ENCODE peak calls at places on chromosomes 6 and 20, in five cellular contexts. E, Q, J, O and V are unnamed samples.
A peak's percentile ranks its signal among the peaks of the same experiment; 100 is the strongest.

GRCh38 chr6:80143312-80143960 is 37.0 kb downstream of the BCKDHB start:
- DNase-seq in E (no peak), O (peak; percentile 46), Q (peak; percentile 91), J (peak; percentile 82), V (peak; percentile 88)

GRCh38 chr6:22099923-22100322 is 196.9 kb downstream of the PRL start:
- DNase-seq in O (no peak), J (no peak), Q (no peak), E (no peak), V (peak; percentile 53)

GRCh38 chr20:49560646-49561045 is 7.3 kb downstream of the PTGIS start:
- DNase-seq in E (no peak), Q (no peak), O (no peak), J (no peak), V (no peak)

GRCh38 chr20:41047975-41048305 is 19.3 kb downstream of the TOP1 start:
- DNase-seq in Q (peak; percentile 38), O (no peak), J (peak; percentile 45), E (no peak), V (peak; percentile 51)

GRCh38 chr6:130617658-130618057 is 209.5 kb upstream of the SMLR1 start:
- DNase-seq in O (no peak), Q (no peak), E (no peak), J (no peak), V (no peak)

GRCh38 chr6:163457637-163458561 is 43.4 kb downstream of the QKI start:
- DNase-seq in Q (peak; percentile 30), E (peak; percentile 23), J (no peak), O (peak; percentile 39), V (peak; percentile 94)

GRCh38 chr6:145814035-145814500 is 527 bp downstream of the FBXO30 start:
- DNase-seq in O (peak; percentile 45), J (no peak), E (peak; percentile 54), Q (peak; percentile 17), V (no peak)

GRCh38 chr6:107786709-107787588 is 37.2 kb downstream of the SCML4 start:
- DNase-seq in E (no peak), J (no peak), Q (no peak), O (no peak), V (no peak)

GRCh38 chr6:125888989-125889656 is 67.4 kb upstream of the HINT3 start:
- DNase-seq in E (peak; percentile 64), Q (peak; percentile 69), O (peak; percentile 32), J (peak; percentile 66), V (peak; percentile 56)

GRCh38 chr6:6661684-6662083 is 73.2 kb downstream of the LY86 start:
- DNase-seq in J (peak; percentile 56), Q (peak; percentile 17), O (peak; percentile 69), E (peak; percentile 56), V (peak; percentile 58)

GRCh38 chr20:32975698-32976674 is 28.2 kb downstream of the SUN5 start:
- DNase-seq in O (no peak), Q (no peak), E (peak; percentile 89), J (no peak), V (no peak)

GRCh38 chr20:13034115-13034514 is 25.3 kb downstream of the SPTLC3 start:
- DNase-seq in J (no peak), Q (peak; percentile 68), O (no peak), E (no peak), V (no peak)

GRCh38 chr20:48908661-48909316 is 12.7 kb upstream of the ARFGEF2 start:
- DNase-seq in E (no peak), Q (no peak), O (no peak), J (no peak), V (no peak)

GRCh38 chr6:108758884-108759283 is 89.3 kb upstream of the ARMC2 start:
- DNase-seq in O (no peak), J (no peak), Q (no peak), E (no peak), V (no peak)

GRCh38 chr6:2823104-2823850 is 18.4 kb downstream of the SERPINB1 start:
- DNase-seq in O (peak; percentile 23), J (no peak), E (no peak), Q (peak; percentile 88), V (peak; percentile 19)

GRCh38 chr6:41469156-41469950 is 76.8 kb upstream of the FOXP4 start:
- DNase-seq in J (no peak), O (peak; percentile 5), E (no peak), Q (no peak), V (no peak)
- TF ChIP-seq EZH2 in J (no peak), O (peak; percentile 2), E (no peak), Q (no peak), V (no peak)

GRCh38 chr6:167843023-167843422 is 16.3 kb downstream of the AFDN start:
- DNase-seq in O (no peak), Q (no peak), E (no peak), J (no peak), V (no peak)

GRCh38 chr6:167840160-167840525 is 13.4 kb downstream of the AFDN start:
- DNase-seq in O (no peak), J (no peak), Q (no peak), E (no peak), V (no peak)

GRCh38 chr6:167841981-167842380 is 15.3 kb downstream of the AFDN start:
- DNase-seq in Q (no peak), J (no peak), O (no peak), E (no peak), V (no peak)

GRCh38 chr6:167840526-167841179 is 13.9 kb downstream of the AFDN start:
- DNase-seq in J (no peak), O (peak; percentile 28), Q (no peak), E (no peak), V (no peak)

GRCh38 chr6:167842457-167842856 is 15.7 kb downstream of the AFDN start:
- DNase-seq in J (no peak), O (no peak), Q (no peak), E (no peak), V (no peak)
- H4K20me1 ChIP-seq in J (peaks cover 20% of the 10 kb centered on the region), O (peaks cover 98% of the 10 kb centered on the region), Q (peaks cover 4% of the 10 kb centered on the region), E (peaks cover 83% of the 10 kb centered on the region), V (peaks cover 2% of the 10 kb centered on the region)

GRCh38 chr6:154491567-154492470 is 18.7 kb downstream of the CNKSR3 start:
- DNase-seq in Q (no peak), O (no peak), E (no peak), J (no peak), V (peak; percentile 47)

GRCh38 chr6:154485784-154486183 is 24.7 kb downstream of the CNKSR3 start:
- DNase-seq in Q (no peak), J (no peak), E (no peak), O (no peak), V (no peak)

GRCh38 chr6:154488802-154489437 is 21.6 kb downstream of the CNKSR3 start:
- DNase-seq in J (no peak), E (no peak), Q (peak; percentile 62), O (no peak), V (peak; percentile 75)

GRCh38 chr6:154487367-154488275 is 22.9 kb downstream of the CNKSR3 start:
- DNase-seq in E (peak; percentile 56), O (no peak), J (no peak), Q (no peak), V (no peak)

GRCh38 chr6:154488276-154488627 is 22.2 kb downstream of the CNKSR3 start:
- DNase-seq in Q (no peak), O (no peak), J (no peak), E (no peak), V (peak; percentile 57)
- H3K4me1 ChIP-seq in Q (peaks cover 39% of the 10 kb centered on the region), O (peaks cover 9% of the 10 kb centered on the region), J (no peaks in the 10 kb centered on the region), E (peaks cover 59% of the 10 kb centered on the region), V (peaks cover 6% of the 10 kb centered on the region)

GRCh38 chr20:58842276-58842675 is 8.4 kb downstream of the GNAS-AS1 start:
- DNase-seq in O (no peak), E (no peak), J (no peak), Q (no peak), V (no peak)
- TF ChIP-seq EZH2 in O (peak; percentile 82), E (no peak), J (no peak), Q (no peak), V (peak; percentile 32)

DNA sequence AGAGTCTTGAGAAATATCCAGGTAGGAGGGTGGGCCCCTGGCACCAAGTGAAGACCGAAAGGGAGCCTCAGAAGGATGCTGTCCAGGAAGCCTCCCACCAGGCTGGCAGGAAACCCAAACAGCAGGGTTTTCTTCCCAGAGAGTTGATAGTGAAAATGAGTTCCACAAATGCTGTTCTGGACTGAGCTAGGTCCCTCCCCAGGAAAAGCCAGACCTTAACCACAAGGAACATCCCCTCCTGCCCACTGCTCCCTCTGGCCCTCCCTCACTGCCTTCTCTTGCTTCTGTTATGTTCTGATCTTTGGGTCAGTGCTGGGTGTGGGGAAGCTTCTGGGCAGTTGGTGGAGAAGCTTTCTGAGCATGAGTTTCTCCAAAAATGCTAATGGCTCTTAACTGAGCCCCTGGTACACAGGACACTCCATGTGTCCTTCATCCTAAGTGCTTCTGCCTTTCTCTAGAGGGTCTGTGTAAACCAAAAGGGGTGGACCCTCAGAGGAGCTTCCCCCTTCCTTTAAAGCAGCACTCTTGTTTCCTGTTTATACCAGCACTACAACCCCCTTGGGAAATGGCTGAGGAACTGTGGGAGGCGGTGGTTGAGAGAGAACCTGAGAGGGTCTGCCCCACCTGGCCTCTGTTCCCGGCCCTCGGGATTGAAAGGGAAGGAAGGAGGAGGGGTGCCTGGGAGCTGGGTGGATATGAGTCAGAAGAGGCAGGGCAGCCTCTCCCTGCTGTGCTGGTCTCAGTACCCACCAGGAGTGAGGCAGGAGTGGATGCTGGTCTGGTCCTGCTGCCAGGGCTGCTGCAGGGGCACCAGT is 42.0 kb downstream of the CDS2 start:
- DNase-seq in Q (peak; percentile 66), E (no peak), J (peak; percentile 48), O (peak; percentile 52), V (peak; percentile 42)
- H4K20me1 ChIP-seq in Q (no peaks in the 10 kb centered on the region), E (peaks cover 14% of the 10 kb centered on the region), J (no peaks in the 10 kb centered on the region), O (peaks cover 22% of the 10 kb centered on the region), V (no peaks in the 10 kb centered on the region)

DNA sequence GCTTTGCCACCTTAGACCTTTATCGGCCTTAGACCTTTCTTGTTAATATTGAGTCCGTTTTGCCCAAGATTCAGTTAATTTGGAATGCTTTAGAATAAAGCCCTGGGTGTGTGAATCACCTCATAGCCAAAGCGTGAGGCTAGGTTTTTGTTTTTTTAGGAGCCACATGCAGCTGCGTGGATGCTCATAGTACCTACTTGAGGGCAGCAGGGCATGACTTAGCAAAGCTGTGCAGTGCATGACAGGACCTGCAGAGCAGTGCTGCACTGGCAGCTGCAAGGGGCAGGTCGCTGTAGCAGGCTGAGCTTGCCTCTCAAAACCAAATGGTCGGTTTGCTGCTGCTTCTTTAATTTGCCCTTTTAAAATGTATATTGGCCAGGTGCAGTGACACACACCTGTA is 116.1 kb downstream of the JAG1 start:
- DNase-seq in Q (no peak), E (no peak), O (no peak), J (no peak), V (no peak)
- H3K4me1 ChIP-seq in Q (peaks cover 77% of the 10 kb centered on the region), E (peaks cover 78% of the 10 kb centered on the region), O (peaks cover 19% of the 10 kb centered on the region), J (peaks cover 48% of the 10 kb centered on the region), V (peaks cover 8% of the 10 kb centered on the region)

GRCh38 chr20:22582386-22582959 is 1.9 kb downstream of the FOXA2 start:
- DNase-seq in J (no peak), E (no peak), Q (no peak), O (no peak), V (no peak)
- TF ChIP-seq EZH2 in J (no peak), E (no peak), Q (no peak), O (peak; percentile 83), V (no peak)

GRCh38 chr6:111589366-111589765 is 16.3 kb downstream of the TRAF3IP2 start:
- DNase-seq in J (peak; percentile 91), O (no peak), Q (peak; percentile 89), E (peak; percentile 44), V (peak; percentile 94)
- H4K20me1 ChIP-seq in J (no peaks in the 10 kb centered on the region), O (no peaks in the 10 kb centered on the region), Q (no peaks in the 10 kb centered on the region), E (no peaks in the 10 kb centered on the region), V (no peaks in the 10 kb centered on the region)